ENCODE peak calls at places on chromosome 11, in four cellular contexts. One of them, this sample, is unnamed.

GRCh38 chr11:69949327-69949726 is 128.8 kb upstream of the ANO1 start:
- DNase-seq in mesenchymal stem cell: peak; percentile 94
- DNase-seq in uterus: no peak
- DNase-seq in CD8-positive, alpha-beta T cell: no peak
- DNase-seq in this sample: no peak

GRCh38 chr11:2432628-2433071 is 11.7 kb downstream of the TRPM5 start:
- DNase-seq in uterus: no peak
- DNase-seq in mesenchymal stem cell: no peak
- DNase-seq in CD8-positive, alpha-beta T cell: no peak
- DNase-seq in this sample: no peak

GRCh38 chr11:126834149-126834548 is 166.4 kb downstream of the KIRREL3 start:
- DNase-seq in uterus: no peak
- DNase-seq in CD8-positive, alpha-beta T cell: no peak
- DNase-seq in mesenchymal stem cell: peak; percentile 15
- DNase-seq in this sample: no peak

GRCh38 chr11:2261436-2262230 is 8.8 kb downstream of the ASCL2 start:
- DNase-seq in mesenchymal stem cell: no peak
- DNase-seq in CD8-positive, alpha-beta T cell: peak; percentile 1
- DNase-seq in uterus: no peak
- DNase-seq in this sample: no peak

GRCh38 chr11:44894217-44894617 is 56.5 kb downstream of the TP53I11 start:
- DNase-seq in CD8-positive, alpha-beta T cell: peak; percentile 64
- DNase-seq in uterus: peak; percentile 77
- DNase-seq in mesenchymal stem cell: peak; percentile 66
- DNase-seq in this sample: peak; percentile 52

GRCh38 chr11:119560961-119561360 is 138.0 kb upstream of the THY1 start:
- DNase-seq in uterus: no peak
- DNase-seq in CD8-positive, alpha-beta T cell: no peak
- DNase-seq in mesenchymal stem cell: no peak
- DNase-seq in this sample: no peak

GRCh38 chr11:77672276-77672675 is 34.7 kb upstream of the CLNS1A start:
- DNase-seq in CD8-positive, alpha-beta T cell: no peak
- DNase-seq in uterus: peak; percentile 36
- DNase-seq in mesenchymal stem cell: peak; percentile 60
- DNase-seq in this sample: no peak

GRCh38 chr11:47979378-47980092 is 824 bp upstream of the PTPRJ start:
- DNase-seq in CD8-positive, alpha-beta T cell: no peak
- DNase-seq in uterus: no peak
- DNase-seq in mesenchymal stem cell: peak; percentile 26
- DNase-seq in this sample: no peak

GRCh38 chr11:44324222-44324621 is 14.3 kb upstream of the ALX4 start:
- DNase-seq in mesenchymal stem cell: no peak
- DNase-seq in uterus: no peak
- DNase-seq in CD8-positive, alpha-beta T cell: no peak
- DNase-seq in this sample: no peak

GRCh38 chr11:94767701-94768601 is at the start of gene AMOTL1:
- DNase-seq in CD8-positive, alpha-beta T cell: peak; percentile 23
- DNase-seq in mesenchymal stem cell: peak; percentile 93
- DNase-seq in uterus: peak; percentile 88
- DNase-seq in this sample: peak; percentile 4

GRCh38 chr11:37504066-37504611 is 906.1 kb upstream of the RAG2 start:
- DNase-seq in CD8-positive, alpha-beta T cell: no peak
- DNase-seq in uterus: no peak
- DNase-seq in mesenchymal stem cell: peak; percentile 80
- DNase-seq in this sample: no peak

GRCh38 chr11:36034572-36035331 is 90.9 kb downstream of the LDLRAD3 start:
- DNase-seq in uterus: no peak
- DNase-seq in CD8-positive, alpha-beta T cell: no peak
- DNase-seq in mesenchymal stem cell: peak; percentile 90
- DNase-seq in this sample: no peak

GRCh38 chr11:120258661-120259060 is 18.7 kb downstream of the POU2F3 start:
- DNase-seq in CD8-positive, alpha-beta T cell: no peak
- DNase-seq in mesenchymal stem cell: no peak
- DNase-seq in uterus: no peak
- DNase-seq in this sample: no peak

GRCh38 chr11:71086687-71087258 is 165.6 kb downstream of the SHANK2 start:
- DNase-seq in uterus: no peak
- DNase-seq in mesenchymal stem cell: peak; percentile 24
- DNase-seq in CD8-positive, alpha-beta T cell: no peak
- DNase-seq in this sample: no peak

DNA sequence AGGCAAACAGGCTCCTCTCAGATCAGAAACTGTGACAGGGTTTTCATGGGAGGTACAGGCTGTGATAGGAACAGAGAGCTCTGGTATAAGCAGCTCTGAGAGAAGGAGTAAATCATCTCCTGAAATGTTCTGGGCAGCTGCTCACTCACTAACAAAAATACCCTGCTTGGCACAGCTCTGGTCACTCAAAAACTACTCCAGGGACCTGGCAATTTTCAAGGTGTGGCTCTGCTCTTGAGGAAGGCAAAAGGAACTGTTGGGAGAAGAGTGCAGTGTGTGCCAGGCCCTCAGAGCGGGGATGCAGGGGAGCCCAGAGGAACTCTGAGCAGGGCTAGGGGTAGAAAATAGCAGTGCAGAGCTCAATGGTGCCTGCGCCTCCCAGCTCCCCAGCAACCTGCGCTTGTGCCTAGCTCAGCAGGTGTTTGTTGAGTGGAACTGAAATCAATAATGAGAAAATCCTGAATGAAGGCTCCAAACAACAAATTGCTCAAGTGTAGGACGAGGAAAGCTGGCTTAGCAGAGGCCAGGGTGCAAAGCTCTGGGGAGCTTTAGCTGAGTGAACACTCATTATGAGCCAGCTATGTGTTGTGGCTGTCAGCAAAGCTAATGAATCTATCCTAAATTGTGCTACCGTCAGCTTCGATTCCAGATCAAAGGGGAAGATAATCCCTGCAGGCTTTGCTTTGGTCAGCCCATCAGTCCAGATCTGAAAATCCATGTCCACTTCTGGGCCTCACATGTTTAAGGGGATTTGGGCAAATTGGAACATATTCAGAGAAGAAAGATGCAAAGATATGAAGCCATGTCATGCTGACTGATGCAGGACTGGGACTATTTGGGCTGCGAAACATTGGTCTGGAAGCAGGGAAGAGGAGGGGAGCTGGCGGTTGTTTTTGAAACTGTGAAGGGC is 180.7 kb upstream of the ZBED5 start:
- DNase-seq in CD8-positive, alpha-beta T cell: no peak
- DNase-seq in uterus: no peak
- DNase-seq in mesenchymal stem cell: no peak
- DNase-seq in this sample: no peak
- H3K27ac ChIP-seq in CD8-positive, alpha-beta T cell: no peak overlapping the region
- H3K27ac ChIP-seq in uterus: peak overlapping the region; percentile 75
- H3K27ac ChIP-seq in mesenchymal stem cell: no peak overlapping the region
- H3K27ac ChIP-seq in this sample: no peak overlapping the region

GRCh38 chr11:12066799-12067508 is 43.4 kb upstream of the MICAL2 start:
- DNase-seq in CD8-positive, alpha-beta T cell: no peak
- DNase-seq in uterus: peak; percentile 56
- DNase-seq in mesenchymal stem cell: peak; percentile 84
- DNase-seq in this sample: no peak
- H3K27ac ChIP-seq in CD8-positive, alpha-beta T cell: no peak overlapping the region
- H3K27ac ChIP-seq in uterus: peak overlapping the region; percentile 84
- H3K27ac ChIP-seq in mesenchymal stem cell: peak overlapping the region; percentile 86
- H3K27ac ChIP-seq in this sample: no peak overlapping the region

DNA sequence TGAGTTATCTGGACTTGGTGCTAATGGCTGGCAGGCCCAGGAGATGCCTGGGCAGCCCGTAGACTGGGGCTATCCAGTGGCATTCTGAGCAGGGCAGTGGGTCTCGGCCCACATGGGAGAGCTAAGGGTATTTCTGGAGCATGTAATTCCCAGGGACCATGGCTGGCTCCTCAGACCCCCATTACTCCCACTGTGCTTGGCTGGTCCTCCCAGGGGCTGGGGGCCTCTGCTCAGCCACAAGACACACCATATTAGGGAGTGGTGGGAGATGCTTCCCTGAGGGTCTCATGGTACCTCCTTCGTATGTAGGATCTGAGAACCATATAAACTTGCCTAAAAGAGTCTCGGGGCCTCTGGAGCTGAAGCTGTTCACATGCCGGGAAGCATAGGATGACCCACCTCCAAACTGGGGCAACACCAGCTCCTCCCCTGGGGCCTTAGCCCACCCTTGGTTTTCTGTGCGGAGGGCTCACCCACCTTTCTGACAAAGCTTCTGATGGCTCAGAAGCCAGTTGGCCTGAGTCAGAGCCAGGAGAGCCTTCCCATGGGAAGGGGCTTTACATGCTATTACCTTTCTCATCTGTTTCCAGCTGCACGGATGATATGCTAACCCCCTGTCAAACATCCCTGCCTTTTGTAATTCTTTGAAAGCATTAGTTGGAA is 9.5 kb upstream of the FTH1 start:
- DNase-seq in CD8-positive, alpha-beta T cell: no peak
- DNase-seq in mesenchymal stem cell: no peak
- DNase-seq in uterus: no peak
- DNase-seq in this sample: no peak
- H3K27ac ChIP-seq in CD8-positive, alpha-beta T cell: no peak overlapping the region
- H3K27ac ChIP-seq in mesenchymal stem cell: no peak overlapping the region
- H3K27ac ChIP-seq in uterus: no peak overlapping the region
- H3K27ac ChIP-seq in this sample: no peak overlapping the region

DNA sequence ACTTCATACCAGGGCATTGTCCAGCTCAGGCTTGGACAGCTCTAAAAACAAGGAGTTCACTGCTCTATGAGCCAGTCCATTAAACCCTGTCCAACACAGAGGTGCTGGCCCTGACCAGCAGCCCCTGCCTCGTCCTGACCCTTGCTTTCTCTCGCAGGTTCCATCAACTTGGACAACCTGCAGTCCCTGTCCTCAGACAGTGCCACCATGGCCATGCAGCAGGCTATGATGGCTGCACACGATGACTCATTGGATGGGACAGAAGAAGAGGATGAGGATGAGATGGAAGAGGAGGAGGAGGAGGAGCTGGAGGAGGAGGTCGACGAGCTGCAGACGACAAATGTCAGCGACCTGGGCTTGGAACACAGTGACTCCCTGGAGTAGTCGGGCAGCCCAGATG is 65.1 kb downstream of the FEZ1 start:
- DNase-seq in mesenchymal stem cell: no peak
- DNase-seq in CD8-positive, alpha-beta T cell: no peak
- DNase-seq in uterus: no peak
- DNase-seq in this sample: no peak
- H3K27ac ChIP-seq in mesenchymal stem cell: no peak overlapping the region
- H3K27ac ChIP-seq in CD8-positive, alpha-beta T cell: no peak overlapping the region
- H3K27ac ChIP-seq in uterus: no peak overlapping the region
- H3K27ac ChIP-seq in this sample: no peak overlapping the region

DNA sequence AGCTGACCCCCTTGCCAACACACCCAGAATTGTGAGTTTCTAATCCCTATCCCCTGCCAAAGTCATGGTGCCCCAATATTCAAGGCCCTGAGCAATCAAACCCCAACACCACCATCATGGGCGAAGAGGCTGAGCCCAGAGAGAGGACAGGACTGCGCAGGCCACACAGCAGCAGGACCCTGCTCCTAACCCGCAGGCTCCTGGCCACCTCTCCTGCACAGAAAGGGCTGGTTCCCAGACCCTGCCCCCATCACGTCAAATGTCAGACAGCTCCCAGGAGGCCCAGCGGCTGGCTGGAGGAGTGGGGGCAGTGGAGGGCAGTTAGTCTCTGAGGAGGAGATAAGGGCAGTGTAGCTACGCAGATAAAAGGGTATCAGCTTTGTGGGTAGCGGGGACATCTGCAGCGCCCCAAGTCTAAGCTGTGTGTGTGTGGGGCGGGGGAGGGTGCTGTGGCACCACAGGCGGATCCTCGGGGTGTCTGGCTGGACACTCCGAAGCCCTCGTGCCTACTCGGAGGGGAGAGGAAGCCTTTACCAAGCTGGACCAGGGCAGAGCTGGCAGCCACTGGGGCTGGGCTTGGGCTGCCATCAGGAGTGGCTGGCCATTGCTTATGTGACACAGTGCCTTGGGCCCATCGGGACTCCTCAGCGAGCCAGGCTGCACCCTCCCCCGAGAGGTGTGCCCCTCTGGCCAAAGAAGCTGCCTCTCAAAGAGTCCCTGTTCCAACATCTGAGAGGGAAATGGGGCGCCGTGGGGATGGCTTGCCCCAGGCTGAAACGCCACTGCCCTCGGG is 21.5 kb downstream of the FADS3 start:
- DNase-seq in mesenchymal stem cell: peak; percentile 25
- DNase-seq in uterus: no peak
- DNase-seq in CD8-positive, alpha-beta T cell: no peak
- DNase-seq in this sample: no peak
- H3K27ac ChIP-seq in mesenchymal stem cell: no peak overlapping the region
- H3K27ac ChIP-seq in uterus: peak overlapping the region; percentile 66
- H3K27ac ChIP-seq in CD8-positive, alpha-beta T cell: no peak overlapping the region
- H3K27ac ChIP-seq in this sample: no peak overlapping the region

This sample was measured in CD4-positive, alpha-beta T cell.